ENCODE peak calls at places on chromosomes 7 and 10, in six cellular contexts. B is head of caudate nucleus, O is T-helper 2 cell, I is endothelial cell, X is ELR, K is T-helper 9 cell. T is an unnamed sample.

GRCh38 chr7:105849122-105849855 is 27.1 kb downstream of the ATXN7L1 start:
- DNase-seq in B (no peak), X (peak; percentile 71), K (peak; percentile 26), O (peak; percentile 93), I (no peak), T (no peak)

GRCh38 chr7:26675143-26675887 is 189.1 kb downstream of the SKAP2 start:
- DNase-seq in K (no peak), X (peak; percentile 86), I (no peak), B (peak; percentile 20), O (no peak), T (no peak)

GRCh38 chr10:4725917-4726606 is 99.9 kb upstream of the AKR1E2 start:
- DNase-seq in X (peak; percentile 93), B (no peak), O (peak; percentile 10), K (no peak), I (no peak), T (no peak)

GRCh38 chr10:33114451-33114944 is 156.5 kb upstream of the ITGB1 start:
- DNase-seq in B (no peak), X (peak; percentile 81), O (peak; percentile 97), I (no peak), K (no peak), T (no peak)

GRCh38 chr7:94142281-94142680 is 138.1 kb upstream of the BET1 start:
- DNase-seq in B (no peak), X (no peak), I (no peak), O (no peak), K (no peak), T (no peak)

GRCh38 chr7:47371317-47371716 is 210.6 kb downstream of the TNS3 start:
- DNase-seq in O (no peak), B (no peak), I (no peak), K (no peak), X (no peak), T (no peak)

GRCh38 chr10:102122450-102122849 is 2.3 kb upstream of the LDB1 start:
- DNase-seq in I (no peak), X (no peak), B (no peak), K (no peak), O (no peak), T (no peak)

GRCh38 chr7:24786941-24787340 is 29.7 kb upstream of the GSDME start:
- DNase-seq in I (no peak), K (no peak), B (no peak), O (peak; percentile 15), X (peak; percentile 100), T (no peak)

GRCh38 chr10:107442035-107442505 is 277.6 kb upstream of the SORCS1 start:
- DNase-seq in B (no peak), I (no peak), O (no peak), K (no peak), X (peak; percentile 85), T (no peak)

GRCh38 chr10:60869916-60870728 is 73.9 kb downstream of the RHOBTB1 start:
- DNase-seq in B (no peak), K (no peak), O (no peak), X (no peak), I (no peak), T (no peak)

GRCh38 chr10:10855178-10855577 is 162.5 kb upstream of the CELF2 start:
- DNase-seq in I (no peak), O (peak; percentile 16), X (no peak), K (no peak), B (no peak), T (no peak)

GRCh38 chr7:4108951-4109350 is 573.1 kb upstream of the FOXK1 start:
- DNase-seq in X (no peak), K (no peak), I (no peak), O (no peak), B (no peak), T (no peak)

GRCh38 chr10:13162013-13162364 is 631 bp downstream of the MCM10 start:
- DNase-seq in I (peak; percentile 6), X (peak; percentile 41), O (no peak), K (no peak), B (no peak), T (no peak)

T was measured in posterior cingulate gyrus.